ENCODE peak calls at places on chromosomes 2 and 18, in seven cellular contexts. One of them, this sample, is unnamed.

GRCh38 chr2:173226899-173227692 is 127.6 kb upstream of the CDCA7 start:
- DNase-seq in upper lobe of left lung: no peak
- DNase-seq in tibial nerve: no peak
- DNase-seq in stomach: no peak
- DNase-seq in sigmoid colon: no peak
- DNase-seq in SK-N-SH: no peak
- DNase-seq in ovary: no peak
- DNase-seq in this sample: no peak

GRCh38 chr18:35371412-35372195 is 5.5 kb downstream of the ZNF396 start:
- DNase-seq in upper lobe of left lung: no peak
- DNase-seq in tibial nerve: no peak
- DNase-seq in stomach: no peak
- DNase-seq in sigmoid colon: no peak
- DNase-seq in SK-N-SH: no peak
- DNase-seq in ovary: no peak
- DNase-seq in this sample: no peak

GRCh38 chr2:86000938-86001312 is 104.8 kb downstream of the POLR1A start:
- DNase-seq in upper lobe of left lung: peak; percentile 8
- DNase-seq in tibial nerve: no peak
- DNase-seq in stomach: no peak
- DNase-seq in sigmoid colon: no peak
- DNase-seq in SK-N-SH: no peak
- DNase-seq in ovary: no peak
- DNase-seq in this sample: no peak

GRCh38 chr2:148519013-148519412 is 125.5 kb upstream of the EPC2 start:
- DNase-seq in upper lobe of left lung: no peak
- DNase-seq in tibial nerve: no peak
- DNase-seq in stomach: no peak
- DNase-seq in sigmoid colon: no peak
- DNase-seq in SK-N-SH: no peak
- DNase-seq in ovary: no peak
- DNase-seq in this sample: no peak

GRCh38 chr2:30267161-30267568 is 35.8 kb downstream of the LBH start:
- DNase-seq in upper lobe of left lung: no peak
- DNase-seq in tibial nerve: no peak
- DNase-seq in stomach: no peak
- DNase-seq in sigmoid colon: no peak
- DNase-seq in SK-N-SH: no peak
- DNase-seq in ovary: no peak
- DNase-seq in this sample: peak; percentile 19

GRCh38 chr2:11042841-11043240 is 112.4 kb upstream of the SLC66A3 start:
- DNase-seq in upper lobe of left lung: no peak
- DNase-seq in tibial nerve: no peak
- DNase-seq in stomach: no peak
- DNase-seq in sigmoid colon: no peak
- DNase-seq in SK-N-SH: no peak
- DNase-seq in ovary: no peak
- DNase-seq in this sample: no peak

GRCh38 chr18:72375628-72376027 is 168.5 kb downstream of the CBLN2 start:
- DNase-seq in upper lobe of left lung: no peak
- DNase-seq in tibial nerve: no peak
- DNase-seq in stomach: no peak
- DNase-seq in sigmoid colon: no peak
- DNase-seq in SK-N-SH: no peak
- DNase-seq in ovary: no peak
- DNase-seq in this sample: no peak

GRCh38 chr2:103396152-103396551 is 634.3 kb downstream of the TMEM182 start:
- DNase-seq in upper lobe of left lung: no peak
- DNase-seq in tibial nerve: no peak
- DNase-seq in stomach: no peak
- DNase-seq in sigmoid colon: no peak
- DNase-seq in SK-N-SH: no peak
- DNase-seq in ovary: no peak
- DNase-seq in this sample: no peak

GRCh38 chr18:38453880-38454279 is 888.3 kb upstream of the CELF4 start:
- DNase-seq in upper lobe of left lung: no peak
- DNase-seq in tibial nerve: no peak
- DNase-seq in stomach: no peak
- DNase-seq in sigmoid colon: no peak
- DNase-seq in SK-N-SH: no peak
- DNase-seq in ovary: no peak
- DNase-seq in this sample: no peak

GRCh38 chr2:10918661-10919414 is 7.1 kb downstream of the KCNF1 start:
- DNase-seq in upper lobe of left lung: no peak
- DNase-seq in tibial nerve: no peak
- DNase-seq in stomach: peak; percentile 89
- DNase-seq in sigmoid colon: peak; percentile 54
- DNase-seq in SK-N-SH: no peak
- DNase-seq in ovary: peak; percentile 39
- DNase-seq in this sample: no peak

GRCh38 chr2:99031991-99032390 is 96.0 kb upstream of the CRACDL start:
- DNase-seq in upper lobe of left lung: no peak
- DNase-seq in tibial nerve: no peak
- DNase-seq in stomach: no peak
- DNase-seq in sigmoid colon: no peak
- DNase-seq in SK-N-SH: no peak
- DNase-seq in ovary: no peak
- DNase-seq in this sample: no peak

GRCh38 chr18:70072678-70073077 is 125.0 kb upstream of the CD226 start:
- DNase-seq in upper lobe of left lung: no peak
- DNase-seq in tibial nerve: no peak
- DNase-seq in stomach: no peak
- DNase-seq in sigmoid colon: no peak
- DNase-seq in SK-N-SH: no peak
- DNase-seq in ovary: no peak
- DNase-seq in this sample: no peak

GRCh38 chr2:201204655-201205515 is 21.9 kb downstream of the CASP10 start:
- DNase-seq in upper lobe of left lung: no peak
- DNase-seq in tibial nerve: no peak
- DNase-seq in stomach: no peak
- DNase-seq in sigmoid colon: no peak
- DNase-seq in SK-N-SH: no peak
- DNase-seq in ovary: no peak
- DNase-seq in this sample: no peak
- TF ChIP-seq EP300 in upper lobe of left lung: no peak
- TF ChIP-seq EP300 in tibial nerve: no peak
- TF ChIP-seq EP300 in stomach: no peak
- TF ChIP-seq EP300 in sigmoid colon: no peak
- TF ChIP-seq EP300 in SK-N-SH: no peak
- TF ChIP-seq EP300 in ovary: no peak
- TF ChIP-seq EP300 in this sample: no peak

DNA sequence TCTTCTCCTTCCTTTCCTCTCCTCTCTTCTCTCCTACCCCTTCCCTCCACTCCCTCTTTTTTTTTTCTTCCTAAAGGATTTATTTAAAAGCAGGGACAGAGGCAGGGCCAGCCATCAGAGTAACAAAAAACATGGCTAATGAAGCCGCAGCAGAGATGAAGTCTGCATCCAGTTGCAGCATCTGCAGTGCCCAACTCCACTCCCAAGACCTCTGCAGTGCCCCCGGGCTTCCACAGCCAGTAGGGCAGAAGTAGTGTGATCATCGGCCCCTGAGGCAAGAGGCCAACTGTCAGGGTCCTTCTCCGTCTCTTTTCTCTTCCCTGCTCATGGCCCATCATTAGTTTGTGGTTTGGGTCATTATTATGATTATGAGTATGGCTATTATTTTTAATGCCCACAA is 4.2 kb upstream of the EGR4 start:
- DNase-seq in upper lobe of left lung: no peak
- DNase-seq in tibial nerve: no peak
- DNase-seq in stomach: no peak
- DNase-seq in sigmoid colon: no peak
- DNase-seq in SK-N-SH: peak; percentile 36
- DNase-seq in ovary: no peak
- DNase-seq in this sample: no peak
- TF ChIP-seq EP300 in upper lobe of left lung: no peak
- TF ChIP-seq EP300 in tibial nerve: no peak
- TF ChIP-seq EP300 in stomach: no peak
- TF ChIP-seq EP300 in sigmoid colon: no peak
- TF ChIP-seq EP300 in SK-N-SH: no peak
- TF ChIP-seq EP300 in ovary: no peak
- TF ChIP-seq EP300 in this sample: no peak

GRCh38 chr2:203242518-203242917 is 3.7 kb downstream of the CYP20A1 start:
- DNase-seq in upper lobe of left lung: no peak
- DNase-seq in tibial nerve: no peak
- DNase-seq in stomach: no peak
- DNase-seq in sigmoid colon: no peak
- DNase-seq in SK-N-SH: no peak
- DNase-seq in ovary: no peak
- DNase-seq in this sample: no peak

GRCh38 chr2:203240491-203240890 is 1.7 kb downstream of the CYP20A1 start:
- DNase-seq in upper lobe of left lung: no peak
- DNase-seq in tibial nerve: no peak
- DNase-seq in stomach: no peak
- DNase-seq in sigmoid colon: no peak
- DNase-seq in SK-N-SH: no peak
- DNase-seq in ovary: no peak
- DNase-seq in this sample: no peak

GRCh38 chr2:203238329-203238710 is 498 bp upstream of the CYP20A1 start:
- DNase-seq in upper lobe of left lung: no peak
- DNase-seq in tibial nerve: no peak
- DNase-seq in stomach: no peak
- DNase-seq in sigmoid colon: no peak
- DNase-seq in SK-N-SH: no peak
- DNase-seq in ovary: no peak
- DNase-seq in this sample: no peak

GRCh38 chr2:203237501-203238238 is 1.1 kb upstream of the CYP20A1 start:
- DNase-seq in upper lobe of left lung: no peak
- DNase-seq in tibial nerve: no peak
- DNase-seq in stomach: no peak
- DNase-seq in sigmoid colon: no peak
- DNase-seq in SK-N-SH: peak; percentile 30
- DNase-seq in ovary: no peak
- DNase-seq in this sample: no peak

DNA sequence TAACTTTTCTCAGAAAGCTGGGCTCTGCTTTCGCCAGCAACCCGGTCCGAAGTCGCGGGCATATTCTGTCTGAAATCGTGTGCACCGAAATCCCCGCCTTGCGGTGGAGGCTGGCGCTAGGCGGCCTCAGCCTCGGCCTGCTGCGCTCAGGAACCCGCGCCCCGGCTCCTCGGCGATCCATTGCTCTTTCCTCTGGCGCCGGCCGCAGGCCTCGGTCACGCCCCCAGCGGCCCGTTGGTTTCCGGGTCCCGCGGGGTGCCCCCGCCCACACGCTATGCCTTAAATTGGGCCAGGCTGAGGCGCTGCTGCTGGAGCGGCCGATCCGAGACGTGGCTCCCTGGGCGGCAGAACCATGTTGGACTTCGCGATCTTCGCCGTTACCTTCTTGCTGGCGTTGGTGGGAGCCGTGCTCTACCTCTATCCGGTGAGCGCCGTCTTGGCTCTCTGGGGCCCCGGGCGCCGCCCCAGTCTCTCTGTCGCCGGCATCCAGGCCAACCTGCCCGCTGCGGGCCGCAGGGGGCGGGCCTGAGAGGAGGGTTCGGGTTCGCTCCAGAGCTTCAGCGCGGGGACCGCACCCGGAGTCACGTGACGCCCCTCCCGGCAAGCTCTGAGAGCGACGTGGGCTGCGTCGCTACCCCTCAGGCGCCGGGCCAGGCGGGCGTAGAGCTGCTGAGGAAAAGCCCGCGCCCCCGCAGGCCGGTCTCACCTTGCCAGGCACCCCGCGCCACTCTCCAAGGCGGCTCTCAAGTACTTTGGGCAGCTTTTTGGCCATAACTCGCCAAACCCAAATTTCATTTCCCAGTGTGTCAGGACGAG is at the start of gene CYP20A1:
- DNase-seq in upper lobe of left lung: peak; percentile 97
- DNase-seq in tibial nerve: peak; percentile 91
- DNase-seq in stomach: peak; percentile 97
- DNase-seq in sigmoid colon: peak; percentile 98
- DNase-seq in SK-N-SH: peak; percentile 94
- DNase-seq in ovary: peak; percentile 97
- DNase-seq in this sample: peak; percentile 97
- TF ChIP-seq EP300 in upper lobe of left lung: no peak
- TF ChIP-seq EP300 in tibial nerve: peak; percentile 83
- TF ChIP-seq EP300 in stomach: no peak
- TF ChIP-seq EP300 in sigmoid colon: no peak
- TF ChIP-seq EP300 in SK-N-SH: no peak
- TF ChIP-seq EP300 in ovary: no peak
- TF ChIP-seq EP300 in this sample: no peak

GRCh38 chr2:240121675-240122074 is 14.4 kb downstream of the COPS9 start:
- DNase-seq in upper lobe of left lung: no peak
- DNase-seq in tibial nerve: no peak
- DNase-seq in stomach: peak; percentile 15
- DNase-seq in sigmoid colon: no peak
- DNase-seq in SK-N-SH: peak; percentile 22
- DNase-seq in ovary: no peak
- DNase-seq in this sample: no peak
- TF ChIP-seq EP300 in upper lobe of left lung: no peak
- TF ChIP-seq EP300 in tibial nerve: no peak
- TF ChIP-seq EP300 in stomach: no peak
- TF ChIP-seq EP300 in sigmoid colon: no peak
- TF ChIP-seq EP300 in SK-N-SH: no peak
- TF ChIP-seq EP300 in ovary: no peak
- TF ChIP-seq EP300 in this sample: no peak

This sample was measured in transverse colon.